ENCODE peak calls at places on chromosome 17, in nine cellular contexts. M is mucosa of gallbladder; D is stimulated activated CD8-positive, alpha-beta memory T cell treated with anti-CD3 and anti-CD28 coated beads, Interleukin-4, amount 100 ng/mL, for 4 hours; F is activated CD4-positive, alpha-beta T cell treated with anti-CD3 and anti-CD28 coated beads, Interleukin-2, amount 10 ng/mL, durations not matched to agents 7 days and 5 days; G is T-helper 1 cell; V is activated CD8-positive, alpha-beta memory T cell treated with anti-CD3 and anti-CD28 coated beads for 48 hours; K is NCI-H446; P is HFFc6; W is AG08396. C is an unnamed sample.

GRCh38 chr17:68035131-68035522 is 408 bp upstream of the KPNA2 start:
- DNase-seq in K (peak; percentile 99), V (peak; percentile 75), W (no peak), D (peak; percentile 76), G (peak; percentile 82), M (peak; percentile 94), P (no peak), F (peak; percentile 92), C (no peak)

GRCh38 chr17:39564201-39564828 is 43.4 kb downstream of the NEUROD2 start:
- DNase-seq in K (no peak), P (no peak), D (no peak), M (no peak), F (no peak), G (no peak), W (no peak), V (no peak), C (peak; percentile 11)

GRCh38 chr17:78409191-78409621 is 30.8 kb downstream of the PGS1 start:
- DNase-seq in D (no peak), K (no peak), M (peak; percentile 77), W (no peak), G (no peak), F (no peak), V (no peak), P (no peak), C (no peak)

GRCh38 chr17:39582658-39583057 is 25.1 kb downstream of the NEUROD2 start:
- DNase-seq in G (no peak), K (no peak), W (no peak), P (no peak), F (no peak), M (no peak), V (no peak), D (no peak), C (no peak)

GRCh38 chr17:41812176-41813038 is at the start of gene FKBP10:
- DNase-seq in W (peak; percentile 94), V (no peak), P (peak; percentile 74), M (peak; percentile 55), D (peak; percentile 25), G (no peak), K (no peak), F (peak; percentile 31), C (peak; percentile 85)

GRCh38 chr17:2343421-2343820 is 6.1 kb downstream of the SGSM2 start:
- DNase-seq in V (peak; percentile 22), W (no peak), M (no peak), K (no peak), F (no peak), P (no peak), G (no peak), D (no peak), C (no peak)

GRCh38 chr17:49891694-49892389 is 44.0 kb upstream of the TAC4 start:
- DNase-seq in G (no peak), D (no peak), F (no peak), V (no peak), M (no peak), P (no peak), W (no peak), K (no peak), C (no peak)

GRCh38 chr17:82216301-82217119 is 3.9 kb upstream of the CCDC57 start:
- DNase-seq in M (peak; percentile 79), V (no peak), W (peak; percentile 79), P (peak; percentile 86), F (no peak), D (no peak), K (peak; percentile 15), G (no peak), C (peak; percentile 72)

GRCh38 chr17:77214743-77215142 is 74.0 kb downstream of the SEC14L1 start:
- DNase-seq in V (no peak), P (peak; percentile 32), F (peak; percentile 21), W (peak; percentile 55), K (no peak), D (no peak), M (peak; percentile 28), G (no peak), C (no peak)

GRCh38 chr17:14307560-14308024 is 6.7 kb downstream of the HS3ST3B1 start:
- DNase-seq in P (peak; percentile 85), W (peak; percentile 77), F (no peak), V (no peak), K (no peak), D (no peak), M (no peak), G (no peak), C (peak; percentile 74)

GRCh38 chr17:77282524-77283515 is 142.1 kb downstream of the SEC14L1 start:
- DNase-seq in V (no peak), G (no peak), M (peak; percentile 65), F (no peak), D (no peak), P (no peak), W (no peak), K (no peak), C (peak; percentile 64)

GRCh38 chr17:18961634-18962493 is 9.9 kb downstream of the SLC5A10 start:
- DNase-seq in M (no peak), V (no peak), P (no peak), D (no peak), F (no peak), W (no peak), G (no peak), K (no peak), C (peak; percentile 60)

C was measured in amniotic epithelial cell.